ENCODE peak calls at places on chromosome 15, in four cellular contexts. N is neuronal stem cell, M is H1, L is H9. W is an unnamed sample.

GRCh38 chr15:66882251-66883020 is 180.4 kb downstream of the SMAD6 start:
- DNase-seq in N (no peak), M (peak; percentile 43), L (no peak), W (peak; percentile 72)

GRCh38 chr15:69548367-69548766 is 95.7 kb downstream of the RPLP1 start:
- DNase-seq in N (no peak), M (no peak), L (no peak), W (no peak)

GRCh38 chr15:65476942-65477341 is 40.5 kb downstream of the DPP8 start:
- DNase-seq in N (no peak), M (no peak), L (no peak), W (peak; percentile 90)

GRCh38 chr15:100115066-100115710 is 226.6 kb downstream of the ADAMTS17 start:
- DNase-seq in N (no peak), M (no peak), L (no peak), W (no peak)

GRCh38 chr15:74406992-74407705 is 26.6 kb downstream of the SEMA7A start:
- DNase-seq in N (peak; percentile 56), M (no peak), L (no peak), W (peak; percentile 93)

GRCh38 chr15:66780973-66781718 is 79.1 kb downstream of the SMAD6 start:
- DNase-seq in N (no peak), M (no peak), L (no peak), W (no peak)

GRCh38 chr15:76913737-76914136 is 8.6 kb upstream of the SCAPER start:
- DNase-seq in N (no peak), M (no peak), L (no peak), W (no peak)

GRCh38 chr15:79257454-79257853 is 25.1 kb upstream of the ANKRD34C start:
- DNase-seq in N (no peak), M (no peak), L (no peak), W (no peak)

GRCh38 chr15:29825205-29825604 is 2.9 kb upstream of the TJP1 start:
- DNase-seq in N (no peak), M (no peak), L (no peak), W (no peak)

GRCh38 chr15:70210538-70210937 is 112.8 kb upstream of the TLE3 start:
- DNase-seq in N (no peak), M (no peak), L (peak; percentile 28), W (no peak)

GRCh38 chr15:23538657-23539056 is 26.8 kb upstream of the MKRN3 start:
- DNase-seq in N (peak; percentile 12), M (no peak), L (no peak), W (no peak)

GRCh38 chr15:74748322-74748946 is at the start of gene CYP1A2:
- DNase-seq in N (no peak), M (no peak), L (no peak), W (no peak)

GRCh38 chr15:84685304-84685703 is 27.3 kb upstream of the NMB start:
- DNase-seq in N (no peak), M (no peak), L (no peak), W (peak; percentile 82)

GRCh38 chr15:85059734-85060133 is 78.1 kb downstream of the PDE8A start:
- DNase-seq in N (no peak), M (no peak), L (no peak), W (no peak)

GRCh38 chr15:59438891-59439290 is 905 bp downstream of the FAM81A start:
- DNase-seq in N (no peak), M (no peak), L (no peak), W (no peak)

GRCh38 chr15:75007216-75007615 is 11.9 kb downstream of the SCAMP5 start:
- DNase-seq in N (no peak), M (no peak), L (no peak), W (no peak)

GRCh38 chr15:100727291-100727851 is 125.0 kb downstream of the ASB7 start:
- DNase-seq in N (no peak), M (peak; percentile 38), L (peak; percentile 27), W (no peak)

GRCh38 chr15:68791431-68792283 is 29.0 kb downstream of the ANP32A start:
- DNase-seq in N (no peak), M (no peak), L (peak; percentile 63), W (no peak)

GRCh38 chr15:65610871-65611718 is at the start of gene INTS14:
- DNase-seq in N (peak; percentile 94), M (peak; percentile 98), L (peak; percentile 98), W (peak; percentile 95)

GRCh38 chr15:76153241-76154197 is 93.7 kb downstream of the TMEM266 start:
- DNase-seq in N (no peak), M (peak; percentile 43), L (peak; percentile 24), W (no peak)

GRCh38 chr15:42338500-42338899 is 20.8 kb upstream of the CAPN3 start:
- DNase-seq in N (no peak), M (no peak), L (no peak), W (no peak)

GRCh38 chr15:100615801-100616200 is 13.4 kb downstream of the ASB7 start:
- DNase-seq in N (no peak), M (no peak), L (no peak), W (no peak)

GRCh38 chr15:59453474-59454215 is 15.7 kb downstream of the FAM81A start:
- DNase-seq in N (no peak), M (no peak), L (no peak), W (no peak)

GRCh38 chr15:74801311-74801997 is 11.2 kb upstream of the LMAN1L start:
- DNase-seq in N (no peak), M (no peak), L (no peak), W (no peak)

GRCh38 chr15:66923438-66923881 is 141.9 kb upstream of the SMAD3 start:
- DNase-seq in N (peak; percentile 31), M (peak; percentile 87), L (peak; percentile 82), W (no peak)

GRCh38 chr15:41495736-41496599 is 2.3 kb downstream of the ITPKA start:
- DNase-seq in N (peak; percentile 36), M (peak; percentile 83), L (peak; percentile 71), W (no peak)

GRCh38 chr15:90829942-90830440 is 38.4 kb upstream of the FURIN start:
- DNase-seq in N (no peak), M (no peak), L (no peak), W (no peak)

DNA sequence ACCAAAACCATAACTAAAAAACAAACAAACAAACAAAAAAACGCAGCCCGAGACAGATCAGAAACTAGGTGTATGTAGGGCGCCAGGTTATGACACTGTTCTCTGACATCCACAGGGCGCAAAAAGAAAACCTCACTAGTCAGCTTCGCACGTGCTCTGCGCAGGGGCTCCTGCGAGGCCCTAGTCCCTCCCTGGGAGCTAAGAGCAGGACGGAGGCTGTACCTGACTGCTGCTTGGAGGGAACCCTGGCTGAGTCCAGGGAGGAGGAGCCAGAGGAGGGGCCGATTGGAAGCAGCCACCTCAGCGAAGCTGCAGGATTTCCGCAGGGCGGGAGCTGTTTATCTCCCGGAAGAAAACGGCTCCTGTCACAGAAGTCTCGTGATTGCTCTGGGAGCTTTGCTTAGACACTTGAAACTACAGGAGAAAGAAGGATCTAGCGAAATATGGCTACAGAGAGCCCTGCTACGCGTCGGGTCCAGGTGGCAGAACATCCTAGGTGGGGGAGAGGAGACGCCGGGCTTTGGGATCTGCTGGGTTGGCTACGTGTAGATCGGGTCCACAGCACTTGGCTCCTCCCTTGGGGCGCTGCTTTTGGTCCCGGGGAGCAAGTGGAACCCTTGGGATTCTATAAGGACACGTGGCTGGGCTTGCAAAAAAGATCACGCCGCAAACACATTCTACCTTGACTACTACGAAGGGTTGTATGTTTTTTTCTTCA is at the start of gene GALK2:
- DNase-seq in N (peak; percentile 64), M (peak; percentile 87), L (peak; percentile 97), W (peak; percentile 78)
- H3K4ac ChIP-seq in N (no peak within 1 kb of the TSS), M (no peak within 1 kb of the TSS), L (no peak within 1 kb of the TSS), W (peak within 1 kb of the TSS; percentile 93)

DNA sequence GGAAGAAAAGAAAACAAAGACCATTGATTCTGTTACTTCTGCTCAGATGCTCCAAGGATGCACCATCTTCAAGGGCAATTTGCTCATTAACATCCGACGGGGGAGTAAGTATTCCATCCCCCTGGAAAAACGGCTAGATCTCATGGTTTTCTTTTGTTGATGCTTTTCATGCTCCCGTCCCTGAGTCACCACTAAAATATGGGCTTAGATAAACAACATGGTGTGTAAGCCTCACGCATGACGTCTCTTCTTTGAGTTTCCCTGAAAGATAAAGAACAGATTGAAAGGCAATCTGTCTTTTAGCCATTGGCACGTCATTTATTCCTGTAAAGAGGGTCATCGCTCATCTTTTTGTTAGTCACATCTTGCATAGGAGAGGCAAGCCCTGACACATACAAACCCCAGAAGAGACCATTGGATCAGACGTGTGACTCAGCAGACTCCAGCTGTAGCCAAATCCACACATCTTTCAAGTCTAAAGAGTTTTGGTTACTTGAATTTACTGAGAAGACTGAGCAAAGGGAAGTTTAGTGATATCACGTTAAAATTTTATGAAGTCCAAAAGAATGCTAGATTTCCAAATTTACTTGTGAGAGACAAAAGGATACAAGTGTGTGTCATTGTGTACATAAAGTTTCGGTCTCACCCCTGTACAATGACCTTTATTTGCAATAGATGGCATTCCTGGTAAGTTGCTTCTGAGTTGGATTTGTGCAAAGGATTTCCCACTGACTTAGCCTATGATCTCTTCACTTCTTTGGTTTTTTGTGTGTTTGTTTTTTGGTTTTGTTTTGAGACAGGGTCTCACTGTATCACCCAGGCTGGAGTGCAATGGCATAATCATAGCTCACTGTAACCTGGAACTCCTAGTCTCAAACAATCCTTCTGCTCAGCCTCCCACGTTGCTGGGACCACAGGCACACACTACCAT is 110.5 kb downstream of the PGPEP1L start:
- DNase-seq in N (no peak), M (no peak), L (no peak), W (peak; percentile 100)
- H2BK120ac ChIP-seq in N (no peak overlapping the region), M (no peak overlapping the region), L (no peak overlapping the region), W (peak overlapping the region; percentile 98)

DNA sequence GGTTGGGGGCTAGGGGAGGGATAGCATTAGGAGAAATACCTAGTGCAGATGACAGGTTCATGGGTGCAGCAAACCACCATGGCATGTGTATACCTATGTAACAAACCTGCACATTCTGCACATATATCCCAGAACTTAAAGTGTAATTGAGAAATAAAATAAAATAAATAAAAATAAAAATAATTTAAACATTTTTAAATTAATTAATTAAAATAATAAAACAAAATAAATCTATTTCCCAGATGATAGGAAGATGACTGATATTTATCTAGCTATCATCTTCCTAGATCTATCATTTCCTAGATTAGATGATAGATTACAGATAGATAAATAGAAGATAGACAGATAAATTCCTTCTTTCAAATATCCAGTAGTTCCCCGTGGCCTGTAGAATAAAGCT is 137.3 kb downstream of the OCA2 start:
- DNase-seq in N (no peak), M (no peak), L (no peak), W (no peak)
- H2AFZ ChIP-seq in N (no peak overlapping the region), M (no peak overlapping the region), L (no peak overlapping the region), W (no peak overlapping the region)

GRCh38 chr15:40092416-40093223 is 16.1 kb downstream of the BMF start:
- DNase-seq in N (no peak), M (no peak), L (no peak), W (peak; percentile 86)

GRCh38 chr15:40091861-40092415 is 16.7 kb downstream of the BMF start:
- DNase-seq in N (no peak), M (no peak), L (no peak), W (no peak)

GRCh38 chr15:40094156-40094555 is 14.5 kb downstream of the BMF start:
- DNase-seq in N (no peak), M (no peak), L (no peak), W (no peak)

GRCh38 chr15:40095381-40096093 is 13.1 kb downstream of the BMF start:
- DNase-seq in N (no peak), M (no peak), L (no peak), W (no peak)

DNA sequence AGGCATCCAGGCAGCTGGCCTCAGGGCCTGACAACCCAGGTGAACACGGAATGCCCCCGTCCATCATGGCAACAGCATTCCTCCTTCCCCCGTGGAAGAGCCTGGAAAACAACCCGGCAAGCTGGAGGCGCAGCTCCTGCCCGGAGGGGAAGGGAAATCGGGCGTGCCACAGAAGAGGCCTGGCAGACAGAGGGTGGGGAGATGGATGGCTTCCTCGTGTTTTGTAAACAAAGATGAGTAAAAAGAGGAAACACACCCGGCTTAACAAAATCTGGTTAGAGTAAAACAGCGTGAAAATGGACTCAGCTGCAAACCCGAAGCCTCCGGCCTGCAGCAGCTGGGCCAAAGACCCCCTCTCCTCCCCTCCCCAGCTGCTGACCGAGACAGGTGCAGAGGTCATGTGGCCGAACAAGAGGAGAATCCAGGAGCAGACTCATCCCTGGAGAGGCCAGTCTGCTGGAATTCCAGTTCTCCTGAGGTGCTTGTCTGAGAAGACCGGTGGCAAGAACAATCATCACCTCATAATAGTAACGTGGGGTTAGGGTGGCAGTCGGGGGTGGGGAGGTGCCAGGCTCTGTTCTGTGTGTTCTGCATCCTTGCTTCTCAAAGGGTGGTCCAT is 15.3 kb downstream of the BMF start:
- DNase-seq in N (no peak), M (no peak), L (no peak), W (peak; percentile 26)
- H3K4ac ChIP-seq in N (no peak overlapping the region), M (no peak overlapping the region), L (no peak overlapping the region), W (peak overlapping the region; percentile 99)